ENCODE peak calls at places on chromosomes 11 and 22, in four cellular contexts. One of them, this sample, is unnamed.

GRCh38 chr22:33524511-33525270 is 395.6 kb downstream of the LARGE1 start:
- DNase-seq in astrocyte of the cerebellum: no peak
- DNase-seq in AG04450: no peak
- DNase-seq in naive thymus-derived CD4-positive, alpha-beta T cell: no peak
- DNase-seq in this sample: no peak

GRCh38 chr11:7514099-7514725 is 413 bp downstream of the PPFIBP2 start:
- DNase-seq in naive thymus-derived CD4-positive, alpha-beta T cell: no peak
- DNase-seq in AG04450: no peak
- DNase-seq in astrocyte of the cerebellum: no peak
- DNase-seq in this sample: no peak

GRCh38 chr11:20000393-20001134 is 159.7 kb downstream of the DBX1 start:
- DNase-seq in astrocyte of the cerebellum: no peak
- DNase-seq in naive thymus-derived CD4-positive, alpha-beta T cell: no peak
- DNase-seq in AG04450: no peak
- DNase-seq in this sample: no peak

GRCh38 chr11:81092517-81092916 is 1641.1 kb downstream of the FAM181B start:
- DNase-seq in AG04450: no peak
- DNase-seq in astrocyte of the cerebellum: no peak
- DNase-seq in naive thymus-derived CD4-positive, alpha-beta T cell: no peak
- DNase-seq in this sample: no peak

GRCh38 chr22:39384750-39385480 is 14.7 kb upstream of the TAB1 start:
- DNase-seq in AG04450: no peak
- DNase-seq in astrocyte of the cerebellum: no peak
- DNase-seq in naive thymus-derived CD4-positive, alpha-beta T cell: no peak
- DNase-seq in this sample: no peak

GRCh38 chr11:132220464-132220863 is 850.0 kb downstream of the NTM start:
- DNase-seq in astrocyte of the cerebellum: peak
- DNase-seq in AG04450: peak
- DNase-seq in naive thymus-derived CD4-positive, alpha-beta T cell: no peak
- DNase-seq in this sample: no peak

GRCh38 chr11:27319065-27319464 is 44.0 kb downstream of the CCDC34 start:
- DNase-seq in naive thymus-derived CD4-positive, alpha-beta T cell: no peak
- DNase-seq in AG04450: no peak
- DNase-seq in astrocyte of the cerebellum: no peak
- DNase-seq in this sample: peak

GRCh38 chr22:36280379-36280778 is 27.4 kb downstream of the APOL1 start:
- DNase-seq in naive thymus-derived CD4-positive, alpha-beta T cell: no peak
- DNase-seq in astrocyte of the cerebellum: no peak
- DNase-seq in AG04450: no peak
- DNase-seq in this sample: no peak

GRCh38 chr22:36325163-36326031 is 62.4 kb downstream of the MYH9 start:
- DNase-seq in naive thymus-derived CD4-positive, alpha-beta T cell: no peak
- DNase-seq in AG04450: no peak
- DNase-seq in astrocyte of the cerebellum: peak
- DNase-seq in this sample: no peak

GRCh38 chr11:5696210-5696609 is 6.6 kb downstream of the TRIM22 start:
- DNase-seq in naive thymus-derived CD4-positive, alpha-beta T cell: no peak
- DNase-seq in astrocyte of the cerebellum: no peak
- DNase-seq in AG04450: no peak
- DNase-seq in this sample: no peak

GRCh38 chr11:9530020-9530628 is 43.3 kb upstream of the WEE1 start:
- DNase-seq in naive thymus-derived CD4-positive, alpha-beta T cell: no peak
- DNase-seq in astrocyte of the cerebellum: no peak
- DNase-seq in AG04450: no peak
- DNase-seq in this sample: no peak

GRCh38 chr11:119263352-119263940 is 53.5 kb downstream of the MCAM start:
- DNase-seq in naive thymus-derived CD4-positive, alpha-beta T cell: peak
- DNase-seq in astrocyte of the cerebellum: no peak
- DNase-seq in AG04450: no peak
- DNase-seq in this sample: no peak

GRCh38 chr11:61091373-61092279 is 10.7 kb upstream of the CD5 start:
- DNase-seq in astrocyte of the cerebellum: no peak
- DNase-seq in naive thymus-derived CD4-positive, alpha-beta T cell: no peak
- DNase-seq in AG04450: no peak
- DNase-seq in this sample: no peak

GRCh38 chr11:116837231-116838091 is at the start of gene APOA1:
- DNase-seq in astrocyte of the cerebellum: no peak
- DNase-seq in naive thymus-derived CD4-positive, alpha-beta T cell: no peak
- DNase-seq in AG04450: no peak
- DNase-seq in this sample: no peak

GRCh38 chr11:61700221-61700620 is 20.0 kb downstream of the DAGLA start:
- DNase-seq in AG04450: no peak
- DNase-seq in astrocyte of the cerebellum: no peak
- DNase-seq in naive thymus-derived CD4-positive, alpha-beta T cell: no peak
- DNase-seq in this sample: no peak

GRCh38 chr22:40955516-40955915 is 4.3 kb downstream of the RBX1 start:
- DNase-seq in astrocyte of the cerebellum: no peak
- DNase-seq in AG04450: no peak
- DNase-seq in naive thymus-derived CD4-positive, alpha-beta T cell: no peak
- DNase-seq in this sample: no peak

GRCh38 chr11:126837581-126837980 is 163.0 kb downstream of the KIRREL3 start:
- DNase-seq in astrocyte of the cerebellum: no peak
- DNase-seq in AG04450: no peak
- DNase-seq in naive thymus-derived CD4-positive, alpha-beta T cell: no peak
- DNase-seq in this sample: no peak

GRCh38 chr11:103946793-103947565 is 89.5 kb upstream of the DDI1 start:
- DNase-seq in astrocyte of the cerebellum: no peak
- DNase-seq in AG04450: no peak
- DNase-seq in naive thymus-derived CD4-positive, alpha-beta T cell: no peak
- DNase-seq in this sample: no peak

GRCh38 chr22:22533863-22534262 is 13.8 kb upstream of the ZNF280A start:
- DNase-seq in astrocyte of the cerebellum: no peak
- DNase-seq in naive thymus-derived CD4-positive, alpha-beta T cell: no peak
- DNase-seq in AG04450: no peak
- DNase-seq in this sample: no peak

GRCh38 chr11:86477495-86478155 is 102.9 kb downstream of the CCDC81 start:
- DNase-seq in astrocyte of the cerebellum: no peak
- DNase-seq in naive thymus-derived CD4-positive, alpha-beta T cell: no peak
- DNase-seq in AG04450: no peak
- DNase-seq in this sample: no peak

GRCh38 chr22:44534335-44534734 is 36.3 kb upstream of the RTL6 start:
- DNase-seq in AG04450: no peak
- DNase-seq in astrocyte of the cerebellum: no peak
- DNase-seq in naive thymus-derived CD4-positive, alpha-beta T cell: no peak
- DNase-seq in this sample: no peak

GRCh38 chr11:27716850-27717249 is 16.6 kb upstream of the BDNF start:
- DNase-seq in astrocyte of the cerebellum: no peak
- DNase-seq in AG04450: no peak
- DNase-seq in naive thymus-derived CD4-positive, alpha-beta T cell: no peak
- DNase-seq in this sample: no peak

GRCh38 chr11:134731562-134731961 is 319.5 kb upstream of the B3GAT1 start:
- DNase-seq in astrocyte of the cerebellum: no peak
- DNase-seq in AG04450: no peak
- DNase-seq in naive thymus-derived CD4-positive, alpha-beta T cell: no peak
- DNase-seq in this sample: no peak

GRCh38 chr22:43090130-43090789 is 1.1 kb upstream of the TTLL1 start:
- DNase-seq in astrocyte of the cerebellum: peak
- DNase-seq in AG04450: no peak
- DNase-seq in naive thymus-derived CD4-positive, alpha-beta T cell: peak
- DNase-seq in this sample: peak

GRCh38 chr11:74870485-74870884 is 78.4 kb downstream of the XRRA1 start:
- DNase-seq in AG04450: peak
- DNase-seq in naive thymus-derived CD4-positive, alpha-beta T cell: no peak
- DNase-seq in astrocyte of the cerebellum: peak
- DNase-seq in this sample: no peak

GRCh38 chr11:87219266-87219665 is 181.5 kb downstream of the TMEM135 start:
- DNase-seq in astrocyte of the cerebellum: no peak
- DNase-seq in naive thymus-derived CD4-positive, alpha-beta T cell: no peak
- DNase-seq in AG04450: no peak
- DNase-seq in this sample: peak

GRCh38 chr11:121762820-121763219 is 310.1 kb upstream of the SORL1-AS1 start:
- DNase-seq in AG04450: no peak
- DNase-seq in astrocyte of the cerebellum: peak
- DNase-seq in naive thymus-derived CD4-positive, alpha-beta T cell: no peak
- DNase-seq in this sample: no peak

GRCh38 chr11:18834754-18835466 is 43.3 kb upstream of the PTPN5 start:
- DNase-seq in AG04450: no peak
- DNase-seq in naive thymus-derived CD4-positive, alpha-beta T cell: no peak
- DNase-seq in astrocyte of the cerebellum: no peak
- DNase-seq in this sample: no peak

GRCh38 chr22:44638966-44639739 is 62.9 kb upstream of the PRR5 start:
- DNase-seq in AG04450: no peak
- DNase-seq in naive thymus-derived CD4-positive, alpha-beta T cell: no peak
- DNase-seq in astrocyte of the cerebellum: peak
- DNase-seq in this sample: no peak

GRCh38 chr11:80886684-80887083 is 1445.9 kb upstream of the TENM4 start:
- DNase-seq in AG04450: no peak
- DNase-seq in astrocyte of the cerebellum: no peak
- DNase-seq in naive thymus-derived CD4-positive, alpha-beta T cell: no peak
- DNase-seq in this sample: no peak

GRCh38 chr11:45917286-45917622 is 423 bp downstream of the PEX16 start:
- DNase-seq in naive thymus-derived CD4-positive, alpha-beta T cell: no peak
- DNase-seq in astrocyte of the cerebellum: no peak
- DNase-seq in AG04450: no peak
- DNase-seq in this sample: no peak

GRCh38 chr22:22709719-22710445 is 65.5 kb downstream of the GGTLC2 start:
- DNase-seq in AG04450: no peak
- DNase-seq in naive thymus-derived CD4-positive, alpha-beta T cell: no peak
- DNase-seq in astrocyte of the cerebellum: no peak
- DNase-seq in this sample: no peak

GRCh38 chr11:27370374-27370773 is 7.4 kb upstream of the CCDC34 start:
- DNase-seq in naive thymus-derived CD4-positive, alpha-beta T cell: no peak
- DNase-seq in astrocyte of the cerebellum: no peak
- DNase-seq in AG04450: peak
- DNase-seq in this sample: no peak

GRCh38 chr22:31973739-31974138 is 29.4 kb downstream of the YWHAH start:
- DNase-seq in astrocyte of the cerebellum: no peak
- DNase-seq in AG04450: no peak
- DNase-seq in naive thymus-derived CD4-positive, alpha-beta T cell: no peak
- DNase-seq in this sample: no peak

GRCh38 chr11:96267490-96268010 is 75.4 kb downstream of the MAML2 start:
- DNase-seq in naive thymus-derived CD4-positive, alpha-beta T cell: peak
- DNase-seq in AG04450: no peak
- DNase-seq in astrocyte of the cerebellum: no peak
- DNase-seq in this sample: peak

GRCh38 chr22:46699091-46699490 is 39.0 kb downstream of the CERK start:
- DNase-seq in AG04450: no peak
- DNase-seq in astrocyte of the cerebellum: no peak
- DNase-seq in naive thymus-derived CD4-positive, alpha-beta T cell: no peak
- DNase-seq in this sample: no peak

GRCh38 chr22:41929158-41929896 is 2.7 kb upstream of the TNFRSF13C start:
- DNase-seq in naive thymus-derived CD4-positive, alpha-beta T cell: no peak
- DNase-seq in astrocyte of the cerebellum: no peak
- DNase-seq in AG04450: no peak
- DNase-seq in this sample: no peak

GRCh38 chr11:125402436-125402835 is 93.6 kb downstream of the FEZ1 start:
- DNase-seq in astrocyte of the cerebellum: no peak
- DNase-seq in naive thymus-derived CD4-positive, alpha-beta T cell: no peak
- DNase-seq in AG04450: no peak
- DNase-seq in this sample: no peak

GRCh38 chr11:125401746-125402145 is 94.3 kb downstream of the FEZ1 start:
- DNase-seq in AG04450: no peak
- DNase-seq in naive thymus-derived CD4-positive, alpha-beta T cell: no peak
- DNase-seq in astrocyte of the cerebellum: no peak
- DNase-seq in this sample: no peak

GRCh38 chr11:125404136-125404810 is 91.8 kb downstream of the FEZ1 start:
- DNase-seq in AG04450: no peak
- DNase-seq in astrocyte of the cerebellum: no peak
- DNase-seq in naive thymus-derived CD4-positive, alpha-beta T cell: no peak
- DNase-seq in this sample: no peak

GRCh38 chr11:125407046-125407445 is 89.0 kb downstream of the FEZ1 start:
- DNase-seq in naive thymus-derived CD4-positive, alpha-beta T cell: no peak
- DNase-seq in astrocyte of the cerebellum: no peak
- DNase-seq in AG04450: no peak
- DNase-seq in this sample: no peak

GRCh38 chr11:125404811-125405481 is 91.1 kb downstream of the FEZ1 start:
- DNase-seq in AG04450: no peak
- DNase-seq in astrocyte of the cerebellum: no peak
- DNase-seq in naive thymus-derived CD4-positive, alpha-beta T cell: peak
- DNase-seq in this sample: no peak
- H3K4me3 ChIP-seq in AG04450: no peak
- H3K4me3 ChIP-seq in astrocyte of the cerebellum: no peak
- H3K4me3 ChIP-seq in naive thymus-derived CD4-positive, alpha-beta T cell: no peak
- H3K4me3 ChIP-seq in this sample: no peak

GRCh38 chr22:16776088-16776487 is 49.1 kb downstream of the XKR3 start:
- DNase-seq in astrocyte of the cerebellum: no peak
- DNase-seq in AG04450: no peak
- DNase-seq in naive thymus-derived CD4-positive, alpha-beta T cell: no peak
- DNase-seq in this sample: no peak
- H3K4me3 ChIP-seq in astrocyte of the cerebellum: no peak
- H3K4me3 ChIP-seq in AG04450: no peak
- H3K4me3 ChIP-seq in naive thymus-derived CD4-positive, alpha-beta T cell: no peak
- H3K4me3 ChIP-seq in this sample: no peak

GRCh38 chr22:49657974-49658550 is 169.6 kb downstream of the BRD1 start:
- DNase-seq in astrocyte of the cerebellum: no peak
- DNase-seq in AG04450: no peak
- DNase-seq in naive thymus-derived CD4-positive, alpha-beta T cell: no peak
- DNase-seq in this sample: no peak
- H3K4me3 ChIP-seq in astrocyte of the cerebellum: no peak
- H3K4me3 ChIP-seq in AG04450: no peak
- H3K4me3 ChIP-seq in naive thymus-derived CD4-positive, alpha-beta T cell: peak
- H3K4me3 ChIP-seq in this sample: no peak

GRCh38 chr11:555500-556174 is 4.9 kb downstream of the LMNTD2 start:
- DNase-seq in naive thymus-derived CD4-positive, alpha-beta T cell: no peak
- DNase-seq in AG04450: no peak
- DNase-seq in astrocyte of the cerebellum: no peak
- DNase-seq in this sample: no peak
- H3K4me3 ChIP-seq in naive thymus-derived CD4-positive, alpha-beta T cell: peak
- H3K4me3 ChIP-seq in AG04450: no peak
- H3K4me3 ChIP-seq in astrocyte of the cerebellum: peak
- H3K4me3 ChIP-seq in this sample: no peak

GRCh38 chr11:64865286-64866172 is 12.9 kb downstream of the EHD1 start:
- DNase-seq in astrocyte of the cerebellum: peak
- DNase-seq in naive thymus-derived CD4-positive, alpha-beta T cell: no peak
- DNase-seq in AG04450: no peak
- DNase-seq in this sample: peak
- H3K4me3 ChIP-seq in astrocyte of the cerebellum: peak
- H3K4me3 ChIP-seq in naive thymus-derived CD4-positive, alpha-beta T cell: peak
- H3K4me3 ChIP-seq in AG04450: peak
- H3K4me3 ChIP-seq in this sample: peak

This sample was measured in GM12864.